ENCODE peak calls at places on chromosomes 4 and X, in five cellular contexts. L is cardiac muscle cell, M is nucleus accumbens, E is H9, N is cortex of kidney. R is an unnamed sample.

GRCh38 chr4:156642161-156642560 is 329.4 kb downstream of the PDGFC start:
- DNase-seq in L (no peak), M (no peak), E (no peak), N (no peak), R (no peak)

GRCh38 chrX:46941341-46941740 is 29.1 kb downstream of the JADE3 start:
- DNase-seq in L (no peak), M (no peak), N (no peak), E (no peak), R (no peak)

GRCh38 chrX:132489256-132490085 is 633 bp upstream of the MBNL3 start:
- DNase-seq in M (no peak), E (peak; percentile 38), L (peak; percentile 70), N (no peak), R (no peak)

GRCh38 chr4:56406151-56406550 is 18.9 kb upstream of the AASDH start:
- DNase-seq in L (no peak), N (no peak), M (no peak), E (no peak), R (no peak)

GRCh38 chr4:108738307-108738706 is 24.5 kb downstream of the ETNPPL start:
- DNase-seq in L (no peak), N (no peak), M (no peak), E (no peak), R (no peak)

GRCh38 chrX:17082831-17083230 is 136.4 kb downstream of the REPS2 start:
- DNase-seq in N (no peak), M (no peak), E (no peak), L (no peak), R (no peak)

GRCh38 chr4:55553442-55553841 is 6.7 kb upstream of the CLOCK start:
- DNase-seq in E (peak; percentile 62), M (no peak), N (no peak), L (no peak), R (no peak)

GRCh38 chrX:19372170-19373033 is 28.7 kb downstream of the PDHA1 start:
- DNase-seq in M (no peak), L (peak; percentile 59), E (peak; percentile 71), N (no peak), R (no peak)

GRCh38 chrX:56726609-56727008 is 2.4 kb upstream of the NBDY start:
- DNase-seq in L (peak; percentile 46), N (no peak), E (no peak), M (no peak), R (no peak)

GRCh38 chr4:3491681-3492405 is 28.7 kb downstream of the DOK7 start:
- DNase-seq in E (no peak), M (no peak), L (no peak), N (no peak), R (no peak)

GRCh38 chr4:142402925-142403324 is 443.2 kb downstream of the INPP4B start:
- DNase-seq in M (no peak), E (no peak), L (no peak), N (no peak), R (no peak)

GRCh38 chrX:153775293-153775595 is 5.6 kb upstream of the SRPK3 start:
- DNase-seq in L (no peak), N (no peak), M (no peak), E (no peak), R (no peak)

GRCh38 chrX:140866446-140866845 is 135.9 kb upstream of the SPANXB1 start:
- DNase-seq in E (no peak), L (no peak), M (no peak), N (no peak), R (no peak)

GRCh38 chr4:59180161-59180560 is 2020.0 kb upstream of the ADGRL3 start:
- DNase-seq in L (no peak), E (no peak), M (no peak), N (no peak), R (no peak)

GRCh38 chrX:21770631-21771321 is 12.9 kb upstream of the SMPX start:
- DNase-seq in L (no peak), M (no peak), E (peak; percentile 49), N (no peak), R (no peak)

GRCh38 chrX:24245201-24245600 is 68.7 kb downstream of the SUPT20HL2 start:
- DNase-seq in N (no peak), M (no peak), L (no peak), E (no peak), R (no peak)